ENCODE peak calls at places on chromosomes 6 and 20, in four cellular contexts. One of them, this sample, is unnamed.

GRCh38 chr6:112800916-112801315 is 453.8 kb downstream of the RFPL4B start:
- DNase-seq in K562: no peak
- DNase-seq in WTC11: no peak
- DNase-seq in HepG2: no peak
- DNase-seq in this sample: no peak

GRCh38 chr6:54827010-54827409 is 19.6 kb upstream of the FAM83B start:
- DNase-seq in K562: no peak
- DNase-seq in HepG2: no peak
- DNase-seq in WTC11: no peak
- DNase-seq in this sample: no peak

GRCh38 chr6:88867841-88868558 is 95.4 kb downstream of the RNGTT start:
- DNase-seq in K562: no peak
- DNase-seq in WTC11: no peak
- DNase-seq in HepG2: no peak
- DNase-seq in this sample: peak; percentile 54

GRCh38 chr6:110488606-110489005 is 12.2 kb upstream of the SLC22A16 start:
- DNase-seq in K562: no peak
- DNase-seq in HepG2: no peak
- DNase-seq in WTC11: no peak
- DNase-seq in this sample: no peak

GRCh38 chr6:71082033-71082620 is 125.3 kb upstream of the B3GAT2 start:
- DNase-seq in K562: no peak
- DNase-seq in HepG2: no peak
- DNase-seq in WTC11: no peak
- DNase-seq in this sample: no peak

GRCh38 chr6:26311012-26311384 is 54.0 kb upstream of the BTN3A2 start:
- DNase-seq in K562: no peak
- DNase-seq in HepG2: peak; percentile 38
- DNase-seq in WTC11: peak; percentile 51
- DNase-seq in this sample: peak; percentile 69

GRCh38 chr6:43676962-43677606 is 10.5 kb downstream of the MRPS18A start:
- DNase-seq in WTC11: no peak
- DNase-seq in K562: no peak
- DNase-seq in HepG2: no peak
- DNase-seq in this sample: no peak

GRCh38 chr6:156557269-156557885 is 219.8 kb upstream of the ARID1B start:
- DNase-seq in WTC11: no peak
- DNase-seq in K562: no peak
- DNase-seq in HepG2: peak; percentile 26
- DNase-seq in this sample: peak; percentile 29

GRCh38 chr6:41306187-41306854 is 19.8 kb upstream of the TREM1 start:
- DNase-seq in WTC11: peak; percentile 53
- DNase-seq in HepG2: peak; percentile 70
- DNase-seq in K562: peak; percentile 68
- DNase-seq in this sample: peak; percentile 28

GRCh38 chr6:15089569-15090144 is 156.2 kb upstream of the JARID2 start:
- DNase-seq in WTC11: no peak
- DNase-seq in HepG2: no peak
- DNase-seq in K562: peak; percentile 61
- DNase-seq in this sample: no peak

GRCh38 chr6:167655174-167655821 is 171.4 kb upstream of the AFDN start:
- DNase-seq in HepG2: no peak
- DNase-seq in WTC11: no peak
- DNase-seq in K562: no peak
- DNase-seq in this sample: no peak

GRCh38 chr20:36591854-36592641 is 13.5 kb upstream of the RAB5IF start:
- DNase-seq in WTC11: peak; percentile 45
- DNase-seq in HepG2: peak; percentile 73
- DNase-seq in K562: peak; percentile 47
- DNase-seq in this sample: no peak

GRCh38 chr20:20273281-20273680 is 94.6 kb upstream of the INSM1 start:
- DNase-seq in WTC11: no peak
- DNase-seq in HepG2: no peak
- DNase-seq in K562: no peak
- DNase-seq in this sample: no peak

GRCh38 chr6:12013368-12013617 is 1.2 kb downstream of the HIVEP1 start:
- DNase-seq in HepG2: no peak
- DNase-seq in K562: no peak
- DNase-seq in WTC11: no peak
- DNase-seq in this sample: no peak

GRCh38 chr6:155473741-155474140 is 18.1 kb upstream of the NOX3 start:
- DNase-seq in HepG2: no peak
- DNase-seq in K562: no peak
- DNase-seq in WTC11: no peak
- DNase-seq in this sample: no peak

GRCh38 chr6:52422156-52422555 is 2.0 kb downstream of the EFHC1 start:
- DNase-seq in WTC11: no peak
- DNase-seq in K562: no peak
- DNase-seq in HepG2: no peak
- DNase-seq in this sample: no peak

GRCh38 chr20:44491635-44492395 is 16.1 kb downstream of the TTPAL start:
- DNase-seq in HepG2: no peak
- DNase-seq in WTC11: no peak
- DNase-seq in K562: no peak
- DNase-seq in this sample: no peak

GRCh38 chr6:126033696-126034095 is 47.4 kb downstream of the TRMT11 start:
- DNase-seq in K562: peak; percentile 41
- DNase-seq in HepG2: peak; percentile 68
- DNase-seq in WTC11: no peak
- DNase-seq in this sample: peak; percentile 76

GRCh38 chr6:9789201-9789600 is 625.7 kb downstream of the TFAP2A start:
- DNase-seq in HepG2: no peak
- DNase-seq in K562: no peak
- DNase-seq in WTC11: peak; percentile 19
- DNase-seq in this sample: no peak

GRCh38 chr6:89792881-89793280 is 26.7 kb downstream of the MDN1 start:
- DNase-seq in K562: peak; percentile 21
- DNase-seq in WTC11: no peak
- DNase-seq in HepG2: peak; percentile 52
- DNase-seq in this sample: peak; percentile 31

GRCh38 chr6:43943781-43944250 is 173.8 kb downstream of the VEGFA start:
- DNase-seq in WTC11: no peak
- DNase-seq in HepG2: no peak
- DNase-seq in K562: no peak
- DNase-seq in this sample: no peak

GRCh38 chr6:1987640-1988039 is 257.8 kb downstream of the GMDS start:
- DNase-seq in K562: no peak
- DNase-seq in HepG2: no peak
- DNase-seq in WTC11: no peak
- DNase-seq in this sample: no peak

GRCh38 chr6:120711255-120711654 is 623.0 kb downstream of the TBC1D32 start:
- DNase-seq in HepG2: no peak
- DNase-seq in K562: no peak
- DNase-seq in WTC11: no peak
- DNase-seq in this sample: no peak

GRCh38 chr20:21372016-21372415 is 25.3 kb downstream of the NKX2-4 start:
- DNase-seq in HepG2: no peak
- DNase-seq in WTC11: no peak
- DNase-seq in K562: no peak
- DNase-seq in this sample: no peak

GRCh38 chr6:74991573-74992332 is 214.1 kb downstream of the COL12A1 start:
- DNase-seq in K562: no peak
- DNase-seq in HepG2: no peak
- DNase-seq in WTC11: no peak
- DNase-seq in this sample: no peak

GRCh38 chr6:40922281-40922680 is 116.7 kb downstream of the UNC5CL start:
- DNase-seq in K562: no peak
- DNase-seq in HepG2: no peak
- DNase-seq in WTC11: no peak
- DNase-seq in this sample: no peak

GRCh38 chr20:53352727-53353440 is 240.8 kb downstream of the ZNF217 start:
- DNase-seq in WTC11: no peak
- DNase-seq in HepG2: no peak
- DNase-seq in K562: no peak
- DNase-seq in this sample: no peak

GRCh38 chr6:37607949-37608348 is 89.7 kb downstream of the MDGA1 start:
- DNase-seq in WTC11: no peak
- DNase-seq in HepG2: peak; percentile 21
- DNase-seq in K562: peak; percentile 42
- DNase-seq in this sample: peak; percentile 22

GRCh38 chr6:105178110-105178509 is 1.7 kb downstream of the POPDC3 start:
- DNase-seq in WTC11: no peak
- DNase-seq in HepG2: no peak
- DNase-seq in K562: no peak
- DNase-seq in this sample: no peak

GRCh38 chr20:36969478-36970186 is 18.1 kb upstream of the SAMHD1 start:
- DNase-seq in WTC11: no peak
- DNase-seq in HepG2: peak; percentile 53
- DNase-seq in K562: no peak
- DNase-seq in this sample: no peak

GRCh38 chr6:68634503-68635411 is at the start of gene ADGRB3:
- DNase-seq in WTC11: peak; percentile 76
- DNase-seq in K562: peak; percentile 89
- DNase-seq in HepG2: peak; percentile 28
- DNase-seq in this sample: peak; percentile 9

GRCh38 chr6:113847435-113847834 is 9.7 kb upstream of the MARCKS start:
- DNase-seq in WTC11: no peak
- DNase-seq in K562: no peak
- DNase-seq in HepG2: no peak
- DNase-seq in this sample: no peak

GRCh38 chr6:162854228-162854627 is 126.5 kb downstream of the PACRG start:
- DNase-seq in HepG2: no peak
- DNase-seq in K562: no peak
- DNase-seq in WTC11: no peak
- DNase-seq in this sample: no peak

GRCh38 chr6:162852810-162853577 is 125.2 kb downstream of the PACRG start:
- DNase-seq in K562: no peak
- DNase-seq in WTC11: no peak
- DNase-seq in HepG2: no peak
- DNase-seq in this sample: no peak

GRCh38 chr6:162857321-162857720 is 129.5 kb downstream of the PACRG start:
- DNase-seq in K562: no peak
- DNase-seq in HepG2: no peak
- DNase-seq in WTC11: no peak
- DNase-seq in this sample: no peak

GRCh38 chr6:162856885-162857284 is 129.1 kb downstream of the PACRG start:
- DNase-seq in K562: no peak
- DNase-seq in HepG2: peak; percentile 64
- DNase-seq in WTC11: no peak
- DNase-seq in this sample: peak; percentile 5

GRCh38 chr6:162854734-162855191 is 127.0 kb downstream of the PACRG start:
- DNase-seq in WTC11: no peak
- DNase-seq in HepG2: no peak
- DNase-seq in K562: no peak
- DNase-seq in this sample: no peak
- TF ChIP-seq HMGXB4 in WTC11: no peak
- TF ChIP-seq HMGXB4 in HepG2: no peak
- TF ChIP-seq HMGXB4 in K562: no peak
- TF ChIP-seq HMGXB4 in this sample: no peak

GRCh38 chr20:8535403-8536003 is 403.4 kb downstream of the PLCB1 start:
- DNase-seq in K562: peak; percentile 4
- DNase-seq in HepG2: peak; percentile 23
- DNase-seq in WTC11: peak; percentile 40
- DNase-seq in this sample: no peak
- TF ChIP-seq HMGXB4 in K562: no peak
- TF ChIP-seq HMGXB4 in HepG2: no peak
- TF ChIP-seq HMGXB4 in WTC11: no peak
- TF ChIP-seq HMGXB4 in this sample: no peak

GRCh38 chr6:7198833-7199800 is 91.4 kb downstream of the RREB1 start:
- DNase-seq in HepG2: no peak
- DNase-seq in WTC11: no peak
- DNase-seq in K562: peak; percentile 71
- DNase-seq in this sample: no peak
- TF ChIP-seq HMGXB4 in HepG2: no peak
- TF ChIP-seq HMGXB4 in WTC11: no peak
- TF ChIP-seq HMGXB4 in K562: no peak
- TF ChIP-seq HMGXB4 in this sample: no peak

DNA sequence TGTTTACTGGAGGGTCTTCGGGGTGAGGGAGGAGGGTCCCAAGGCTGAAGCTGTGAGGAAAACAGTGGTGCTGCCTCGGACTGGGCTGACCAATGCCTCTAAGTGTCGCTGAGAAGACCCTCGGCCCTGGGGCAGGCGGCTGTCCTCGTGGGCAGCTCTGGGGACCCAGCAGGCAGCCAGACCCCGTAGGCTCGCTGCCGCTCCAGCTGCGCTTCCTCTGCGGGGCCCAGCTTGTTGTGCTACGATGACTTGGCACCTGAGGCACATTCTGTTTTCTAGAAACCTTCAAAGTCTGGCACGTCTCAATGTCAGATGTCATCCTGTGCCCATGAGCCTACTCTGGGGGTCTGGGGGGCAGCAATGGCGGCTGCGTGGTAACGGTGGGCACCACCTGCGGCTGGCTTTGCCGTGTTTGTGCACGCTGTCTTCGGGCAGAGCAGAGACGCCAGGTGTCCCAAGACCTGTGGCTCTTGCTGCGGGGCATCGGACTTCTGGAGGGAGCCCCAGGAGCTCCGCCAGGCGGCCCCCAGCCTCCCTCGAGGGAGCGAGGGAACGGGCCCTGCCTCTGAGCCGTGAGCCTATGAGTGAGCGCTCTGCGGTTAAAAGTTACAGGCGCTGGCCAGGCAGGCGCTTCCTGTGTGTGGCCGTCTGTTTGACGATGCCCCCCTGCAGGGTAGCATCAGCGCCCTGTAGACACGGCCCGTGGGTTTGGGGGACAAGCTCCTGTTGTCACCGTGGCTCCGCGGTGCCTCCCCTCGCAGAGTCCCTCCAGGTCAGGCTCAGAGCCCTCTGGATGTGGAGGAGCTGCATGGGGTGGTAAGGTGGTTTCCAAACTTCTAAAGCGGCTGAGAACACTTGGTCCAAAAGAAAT is 6.8 kb downstream of the SLC17A9 start:
- DNase-seq in HepG2: no peak
- DNase-seq in K562: no peak
- DNase-seq in WTC11: no peak
- DNase-seq in this sample: no peak
- TF ChIP-seq HMGXB4 in HepG2: no peak
- TF ChIP-seq HMGXB4 in K562: no peak
- TF ChIP-seq HMGXB4 in WTC11: no peak
- TF ChIP-seq HMGXB4 in this sample: no peak

This sample was measured in A549.